ENCODE peak calls at places on chromosomes 2 and 18, in ten cellular contexts. I, U, O, L, R, Z, V, J, B and E are unnamed samples.

GRCh38 chr2:57544626-57545025 is 502.0 kb upstream of the VRK2 start:
- DNase-seq in I (no peak), U (no peak), O (no peak), L (no peak), R (no peak), Z (no peak), V (no peak), J (no peak), B (no peak), E (no peak)

GRCh38 chr2:61538920-61539559 is 884 bp upstream of the XPO1 start:
- DNase-seq in I (peak), U (no peak), O (peak), L (peak), R (peak), Z (no peak), V (peak), J (peak), B (peak), E (no peak)

GRCh38 chr2:32427672-32428622 is 71.1 kb downstream of the BIRC6 start:
- DNase-seq in I (peak), U (no peak), O (peak), L (no peak), R (no peak), Z (no peak), V (no peak), J (no peak), B (no peak), E (no peak)

GRCh38 chr2:27887830-27888229 is 2.4 kb downstream of the RBKS start:
- DNase-seq in I (no peak), U (no peak), O (no peak), L (no peak), R (no peak), Z (no peak), V (no peak), J (no peak), B (no peak), E (no peak)

GRCh38 chr2:73266061-73266891 is 18.0 kb downstream of the FBXO41 start:
- DNase-seq in I (peak), U (no peak), O (no peak), L (peak), R (no peak), Z (no peak), V (no peak), J (no peak), B (no peak), E (no peak)

GRCh38 chr2:7029291-7030059 is 112.3 kb downstream of the RNF144A start:
- DNase-seq in I (no peak), U (no peak), O (no peak), L (no peak), R (no peak), Z (no peak), V (no peak), J (no peak), B (no peak), E (no peak)

GRCh38 chr2:159797468-159798375 is at the start of gene CD302:
- DNase-seq in I (peak), U (peak), O (peak), L (peak), R (peak), Z (no peak), V (peak), J (peak), B (no peak), E (no peak)

GRCh38 chr2:240622631-240623235 is 2.5 kb upstream of the GPR35 start:
- DNase-seq in I (no peak), U (no peak), O (no peak), L (no peak), R (no peak), Z (no peak), V (peak), J (no peak), B (peak), E (no peak)

GRCh38 chr2:142973160-142973821 is 95.8 kb downstream of the KYNU start:
- DNase-seq in I (peak), U (no peak), O (no peak), L (peak), R (no peak), Z (no peak), V (no peak), J (peak), B (no peak), E (no peak)

GRCh38 chr2:23703037-23703582 is 223.8 kb downstream of the ATAD2B start:
- DNase-seq in I (no peak), U (no peak), O (no peak), L (no peak), R (no peak), Z (no peak), V (no peak), J (no peak), B (no peak), E (no peak)

GRCh38 chr2:127049927-127050802 is 56.8 kb downstream of the BIN1 start:
- DNase-seq in I (peak), U (peak), O (peak), L (peak), R (no peak), Z (no peak), V (peak), J (peak), B (no peak), E (no peak)

GRCh38 chr2:85585781-85586105 is 1.5 kb downstream of the VAMP5 start:
- DNase-seq in I (no peak), U (peak), O (no peak), L (peak), R (no peak), Z (no peak), V (no peak), J (peak), B (no peak), E (no peak)

GRCh38 chr2:210553371-210553770 is 3.0 kb upstream of the CPS1 start:
- DNase-seq in I (no peak), U (no peak), O (no peak), L (peak), R (no peak), Z (no peak), V (no peak), J (peak), B (no peak), E (no peak)

GRCh38 chr2:104755026-104755856 is 98.7 kb upstream of the POU3F3 start:
- DNase-seq in I (peak), U (peak), O (no peak), L (peak), R (no peak), Z (no peak), V (no peak), J (peak), B (peak), E (no peak)

GRCh38 chr18:7677001-7677400 is 109.9 kb downstream of the PTPRM start:
- DNase-seq in I (no peak), U (no peak), O (no peak), L (no peak), R (no peak), Z (no peak), V (no peak), J (peak), B (no peak), E (no peak)

GRCh38 chr2:64439194-64439593 is 14.8 kb upstream of the LGALSL start:
- DNase-seq in I (peak), U (no peak), O (no peak), L (no peak), R (no peak), Z (no peak), V (no peak), J (no peak), B (no peak), E (no peak)

GRCh38 chr2:118321436-118322100 is 233.3 kb downstream of the INSIG2 start:
- DNase-seq in I (peak), U (no peak), O (no peak), L (no peak), R (no peak), Z (no peak), V (no peak), J (no peak), B (no peak), E (no peak)

GRCh38 chr18:59874166-59874565 is 25.6 kb upstream of the PMAIP1 start:
- DNase-seq in I (no peak), U (no peak), O (no peak), L (peak), R (no peak), Z (no peak), V (no peak), J (peak), B (no peak), E (no peak)

GRCh38 chr2:43542285-43542933 is 53.4 kb downstream of the THADA start:
- DNase-seq in I (peak), U (peak), O (no peak), L (no peak), R (no peak), Z (no peak), V (peak), J (peak), B (peak), E (no peak)

GRCh38 chr2:171390941-171391516 is 42.8 kb downstream of the METTL8 start:
- DNase-seq in I (no peak), U (no peak), O (no peak), L (peak), R (no peak), Z (no peak), V (no peak), J (peak), B (no peak), E (peak)